ENCODE peak calls at places on chromosomes 12 and 14, in ten cellular contexts. Z is osteoblast; B is GM20000; H is cardiac muscle cell; S is stomach; I is pancreas; W is foreskin keratinocyte; V is IMR-90; X is adipocyte; A is CD4-positive, alpha-beta T cell. O is an unnamed sample.
A peak's percentile ranks its signal among the peaks of the same experiment; 100 is the strongest.

GRCh38 chr14:104974665-104975390 is 3.3 kb downstream of the AHNAK2 start:
- DNase-seq in Z (peak; percentile 58), B (no peak), H (no peak), S (no peak), I (no peak), W (no peak), V (no peak), X (no peak), A (no peak), O (no peak)

GRCh38 chr14:24876009-24876690 is 173.8 kb downstream of the STXBP6 start:
- DNase-seq in Z (no peak), B (no peak), H (no peak), S (no peak), I (no peak), W (no peak), V (no peak), X (no peak), A (no peak), O (no peak)

GRCh38 chr12:72271401-72271740 is 799 bp upstream of the TRHDE start:
- DNase-seq in Z (peak; percentile 83), B (peak; percentile 14), H (peak; percentile 21), S (no peak), I (no peak), W (no peak), V (peak; percentile 63), X (peak; percentile 77), A (no peak), O (no peak)

GRCh38 chr12:28535216-28535615 is 345.0 kb downstream of the CCDC91 start:
- DNase-seq in Z (no peak), B (no peak), H (peak; percentile 74), S (no peak), I (no peak), W (no peak), V (peak; percentile 77), X (peak; percentile 65), A (no peak), O (no peak)

GRCh38 chr12:1936406-1937320 is 18.2 kb upstream of the CACNA2D4 start:
- DNase-seq in Z (peak; percentile 98), B (no peak), H (peak; percentile 39), S (peak; percentile 91), I (peak; percentile 91), W (no peak), V (peak; percentile 82), X (peak; percentile 77), A (no peak), O (peak; percentile 56)

GRCh38 chr14:61462566-61463195 is 141.3 kb downstream of the PRKCH start:
- DNase-seq in Z (no peak), B (no peak), H (peak; percentile 95), S (no peak), I (no peak), W (no peak), V (peak; percentile 83), X (peak; percentile 73), A (no peak), O (peak; percentile 22)

GRCh38 chr14:61140872-61141271 is 140.3 kb downstream of the TMEM30B start:
- DNase-seq in Z (no peak), B (no peak), H (peak; percentile 79), S (no peak), I (no peak), W (peak; percentile 80), V (peak; percentile 96), X (peak; percentile 26), A (no peak), O (no peak)

GRCh38 chr12:97500537-97500936 is 37.9 kb downstream of the RMST start:
- DNase-seq in Z (no peak), B (no peak), H (no peak), S (no peak), I (no peak), W (no peak), V (no peak), X (no peak), A (no peak), O (no peak)

GRCh38 chr12:132161046-132161781 is 17.0 kb downstream of the NOC4L start:
- DNase-seq in Z (no peak), B (no peak), H (peak; percentile 68), S (no peak), I (no peak), W (no peak), V (peak; percentile 10), X (no peak), A (no peak), O (no peak)

O was measured in RPMI8226.